ENCODE peak calls at places on chromosome 21, in four cellular contexts. One of them, this sample, is unnamed.

GRCh38 chr21:17441370-17441769 is 71.5 kb upstream of the CXADR start:
- DNase-seq in GM12864: no peak
- DNase-seq in bronchial epithelial cell: peak
- DNase-seq in IMR-90: peak
- DNase-seq in this sample: no peak

GRCh38 chr21:33940846-33941245 is 25.2 kb upstream of the ATP5PO start:
- DNase-seq in GM12864: no peak
- DNase-seq in bronchial epithelial cell: no peak
- DNase-seq in IMR-90: peak
- DNase-seq in this sample: no peak

GRCh38 chr21:31191553-31191952 is 152.5 kb downstream of the TIAM1 start:
- DNase-seq in GM12864: no peak
- DNase-seq in bronchial epithelial cell: no peak
- DNase-seq in IMR-90: peak
- DNase-seq in this sample: no peak

GRCh38 chr21:9730866-9731265 is 790.5 kb upstream of the TPTE start:
- DNase-seq in GM12864: no peak
- DNase-seq in bronchial epithelial cell: no peak
- DNase-seq in IMR-90: no peak
- DNase-seq in this sample: no peak

GRCh38 chr21:36629061-36629460 is 69.9 kb upstream of the SIM2 start:
- DNase-seq in GM12864: no peak
- DNase-seq in bronchial epithelial cell: no peak
- DNase-seq in IMR-90: no peak
- DNase-seq in this sample: no peak

GRCh38 chr21:39518055-39518844 is 66.5 kb downstream of the SH3BGR start:
- DNase-seq in GM12864: peak
- DNase-seq in bronchial epithelial cell: peak
- DNase-seq in IMR-90: peak
- DNase-seq in this sample: peak

GRCh38 chr21:37565530-37566223 is 199.1 kb downstream of the DYRK1A start:
- DNase-seq in GM12864: no peak
- DNase-seq in bronchial epithelial cell: no peak
- DNase-seq in IMR-90: peak
- DNase-seq in this sample: no peak

GRCh38 chr21:17783816-17784598 is 35.1 kb downstream of the C21orf91 start:
- DNase-seq in GM12864: peak
- DNase-seq in bronchial epithelial cell: no peak
- DNase-seq in IMR-90: no peak
- DNase-seq in this sample: peak

GRCh38 chr21:26887241-26887640 is 42.0 kb upstream of the ADAMTS1 start:
- DNase-seq in GM12864: no peak
- DNase-seq in bronchial epithelial cell: no peak
- DNase-seq in IMR-90: peak
- DNase-seq in this sample: no peak

GRCh38 chr21:38760762-38761155 is 45.0 kb upstream of the ETS2 start:
- DNase-seq in GM12864: no peak
- DNase-seq in bronchial epithelial cell: no peak
- DNase-seq in IMR-90: no peak
- DNase-seq in this sample: no peak

GRCh38 chr21:16079830-16080229 is 350.0 kb downstream of the USP25 start:
- DNase-seq in GM12864: no peak
- DNase-seq in bronchial epithelial cell: peak
- DNase-seq in IMR-90: peak
- DNase-seq in this sample: no peak

GRCh38 chr21:33931799-33932390 is 16.3 kb upstream of the ATP5PO start:
- DNase-seq in GM12864: no peak
- DNase-seq in bronchial epithelial cell: no peak
- DNase-seq in IMR-90: no peak
- DNase-seq in this sample: no peak

GRCh38 chr21:29194342-29194741 is 63.9 kb downstream of the MAP3K7CL start:
- DNase-seq in GM12864: no peak
- DNase-seq in bronchial epithelial cell: no peak
- DNase-seq in IMR-90: no peak
- DNase-seq in this sample: no peak

GRCh38 chr21:16945580-16945979 is 567.3 kb upstream of the CXADR start:
- DNase-seq in GM12864: no peak
- DNase-seq in bronchial epithelial cell: peak
- DNase-seq in IMR-90: no peak
- DNase-seq in this sample: no peak

GRCh38 chr21:42158846-42159245 is 60.1 kb upstream of the ABCG1 start:
- DNase-seq in GM12864: no peak
- DNase-seq in bronchial epithelial cell: no peak
- DNase-seq in IMR-90: no peak
- DNase-seq in this sample: no peak

GRCh38 chr21:18384771-18385170 is 18.8 kb downstream of the TMPRSS15 start:
- DNase-seq in GM12864: no peak
- DNase-seq in bronchial epithelial cell: peak
- DNase-seq in IMR-90: no peak
- DNase-seq in this sample: no peak

GRCh38 chr21:19507682-19508260 is 1104.2 kb upstream of the TMPRSS15 start:
- DNase-seq in GM12864: no peak
- DNase-seq in bronchial epithelial cell: no peak
- DNase-seq in IMR-90: no peak
- DNase-seq in this sample: no peak

GRCh38 chr21:31128234-31128633 is 90.0 kb upstream of the KRTAP19-8 start:
- DNase-seq in GM12864: no peak
- DNase-seq in bronchial epithelial cell: no peak
- DNase-seq in IMR-90: peak
- DNase-seq in this sample: no peak

GRCh38 chr21:35268261-35268660 is 219.2 kb upstream of the RUNX1 start:
- DNase-seq in GM12864: no peak
- DNase-seq in bronchial epithelial cell: no peak
- DNase-seq in IMR-90: no peak
- DNase-seq in this sample: no peak

GRCh38 chr21:32538147-32538792 is 47.1 kb downstream of the TCP10L start:
- DNase-seq in GM12864: no peak
- DNase-seq in bronchial epithelial cell: no peak
- DNase-seq in IMR-90: no peak
- DNase-seq in this sample: no peak

GRCh38 chr21:27269646-27270045 is 302.8 kb upstream of the ADAMTS5 start:
- DNase-seq in GM12864: no peak
- DNase-seq in bronchial epithelial cell: peak
- DNase-seq in IMR-90: peak
- DNase-seq in this sample: no peak

GRCh38 chr21:38139380-38140168 is 117.2 kb upstream of the KCNJ15 start:
- DNase-seq in GM12864: no peak
- DNase-seq in bronchial epithelial cell: peak
- DNase-seq in IMR-90: peak
- DNase-seq in this sample: no peak

GRCh38 chr21:34668803-34669148 is at the start of gene CLIC6:
- DNase-seq in GM12864: no peak
- DNase-seq in bronchial epithelial cell: no peak
- DNase-seq in IMR-90: no peak
- DNase-seq in this sample: no peak

GRCh38 chr21:34367320-34367935 is 3.6 kb downstream of the KCNE2 start:
- DNase-seq in GM12864: no peak
- DNase-seq in bronchial epithelial cell: peak
- DNase-seq in IMR-90: peak
- DNase-seq in this sample: peak

GRCh38 chr21:30340714-30341573 is 3.5 kb upstream of the KRTAP27-1 start:
- DNase-seq in GM12864: no peak
- DNase-seq in bronchial epithelial cell: peak
- DNase-seq in IMR-90: peak
- DNase-seq in this sample: peak

GRCh38 chr21:28745131-28746055 is 247.3 kb downstream of the LTN1 start:
- DNase-seq in GM12864: peak
- DNase-seq in bronchial epithelial cell: peak
- DNase-seq in IMR-90: peak
- DNase-seq in this sample: peak

GRCh38 chr21:20997633-20998455 is at the start of gene NCAM2:
- DNase-seq in GM12864: no peak
- DNase-seq in bronchial epithelial cell: peak
- DNase-seq in IMR-90: peak
- DNase-seq in this sample: peak

GRCh38 chr21:46667735-46668380 is 32.4 kb downstream of the PRMT2 start:
- DNase-seq in GM12864: no peak
- DNase-seq in bronchial epithelial cell: peak
- DNase-seq in IMR-90: peak
- DNase-seq in this sample: peak

GRCh38 chr21:24118738-24119470 is 1488.4 kb downstream of the MRPL39 start:
- DNase-seq in GM12864: no peak
- DNase-seq in bronchial epithelial cell: no peak
- DNase-seq in IMR-90: peak
- DNase-seq in this sample: no peak

GRCh38 chr21:41171210-41171609 is 3.2 kb downstream of the BACE2 start:
- DNase-seq in GM12864: no peak
- DNase-seq in bronchial epithelial cell: peak
- DNase-seq in IMR-90: no peak
- DNase-seq in this sample: no peak

GRCh38 chr21:17513214-17514123 is 626 bp downstream of the CXADR start:
- DNase-seq in GM12864: no peak
- DNase-seq in bronchial epithelial cell: peak
- DNase-seq in IMR-90: no peak
- DNase-seq in this sample: peak

GRCh38 chr21:28142692-28143091 is 850.0 kb downstream of the LTN1 start:
- DNase-seq in GM12864: no peak
- DNase-seq in bronchial epithelial cell: peak
- DNase-seq in IMR-90: peak
- DNase-seq in this sample: no peak

GRCh38 chr21:29190920-29191319 is 60.5 kb downstream of the MAP3K7CL start:
- DNase-seq in GM12864: no peak
- DNase-seq in bronchial epithelial cell: no peak
- DNase-seq in IMR-90: peak
- DNase-seq in this sample: no peak

GRCh38 chr21:18810136-18810535 is 406.6 kb upstream of the TMPRSS15 start:
- DNase-seq in GM12864: no peak
- DNase-seq in bronchial epithelial cell: no peak
- DNase-seq in IMR-90: no peak
- DNase-seq in this sample: no peak

GRCh38 chr21:36709030-36709867 is 10.3 kb downstream of the SIM2 start:
- DNase-seq in GM12864: no peak
- DNase-seq in bronchial epithelial cell: no peak
- DNase-seq in IMR-90: no peak
- DNase-seq in this sample: peak

GRCh38 chr21:37101384-37101783 is 28.3 kb downstream of the TTC3 start:
- DNase-seq in GM12864: no peak
- DNase-seq in bronchial epithelial cell: peak
- DNase-seq in IMR-90: peak
- DNase-seq in this sample: no peak

GRCh38 chr21:25887166-25887565 is 152.4 kb downstream of the GABPA start:
- DNase-seq in GM12864: no peak
- DNase-seq in bronchial epithelial cell: no peak
- DNase-seq in IMR-90: no peak
- DNase-seq in this sample: no peak
- TF ChIP-seq CTCF in GM12864: peak
- TF ChIP-seq CTCF in bronchial epithelial cell: no peak
- TF ChIP-seq CTCF in IMR-90: peak
- TF ChIP-seq CTCF in this sample: no peak

GRCh38 chr21:43196789-43197188 is 28.0 kb downstream of the CRYAA start:
- DNase-seq in GM12864: no peak
- DNase-seq in bronchial epithelial cell: peak
- DNase-seq in IMR-90: no peak
- DNase-seq in this sample: no peak

GRCh38 chr21:43201491-43201890 is 32.7 kb downstream of the CRYAA start:
- DNase-seq in GM12864: no peak
- DNase-seq in bronchial epithelial cell: no peak
- DNase-seq in IMR-90: no peak
- DNase-seq in this sample: no peak

GRCh38 chr21:43194303-43195130 is 25.7 kb downstream of the CRYAA start:
- DNase-seq in GM12864: no peak
- DNase-seq in bronchial epithelial cell: no peak
- DNase-seq in IMR-90: no peak
- DNase-seq in this sample: peak

GRCh38 chr21:43195131-43196021 is 26.6 kb downstream of the CRYAA start:
- DNase-seq in GM12864: no peak
- DNase-seq in bronchial epithelial cell: no peak
- DNase-seq in IMR-90: no peak
- DNase-seq in this sample: no peak

GRCh38 chr21:43198376-43198775 is 29.6 kb downstream of the CRYAA start:
- DNase-seq in GM12864: no peak
- DNase-seq in bronchial epithelial cell: peak
- DNase-seq in IMR-90: no peak
- DNase-seq in this sample: no peak
- TF ChIP-seq CTCF in GM12864: no peak
- TF ChIP-seq CTCF in bronchial epithelial cell: no peak
- TF ChIP-seq CTCF in IMR-90: no peak
- TF ChIP-seq CTCF in this sample: no peak

GRCh38 chr21:45257673-45258341 is 29.9 kb downstream of the POFUT2 start:
- DNase-seq in GM12864: no peak
- DNase-seq in bronchial epithelial cell: no peak
- DNase-seq in IMR-90: no peak
- DNase-seq in this sample: no peak

GRCh38 chr21:45260191-45260795 is 27.4 kb downstream of the POFUT2 start:
- DNase-seq in GM12864: no peak
- DNase-seq in bronchial epithelial cell: no peak
- DNase-seq in IMR-90: no peak
- DNase-seq in this sample: no peak

GRCh38 chr21:45259206-45259795 is 28.4 kb downstream of the POFUT2 start:
- DNase-seq in GM12864: no peak
- DNase-seq in bronchial epithelial cell: no peak
- DNase-seq in IMR-90: no peak
- DNase-seq in this sample: no peak

GRCh38 chr21:45256912-45257672 is 30.6 kb downstream of the POFUT2 start:
- DNase-seq in GM12864: no peak
- DNase-seq in bronchial epithelial cell: no peak
- DNase-seq in IMR-90: no peak
- DNase-seq in this sample: no peak

DNA sequence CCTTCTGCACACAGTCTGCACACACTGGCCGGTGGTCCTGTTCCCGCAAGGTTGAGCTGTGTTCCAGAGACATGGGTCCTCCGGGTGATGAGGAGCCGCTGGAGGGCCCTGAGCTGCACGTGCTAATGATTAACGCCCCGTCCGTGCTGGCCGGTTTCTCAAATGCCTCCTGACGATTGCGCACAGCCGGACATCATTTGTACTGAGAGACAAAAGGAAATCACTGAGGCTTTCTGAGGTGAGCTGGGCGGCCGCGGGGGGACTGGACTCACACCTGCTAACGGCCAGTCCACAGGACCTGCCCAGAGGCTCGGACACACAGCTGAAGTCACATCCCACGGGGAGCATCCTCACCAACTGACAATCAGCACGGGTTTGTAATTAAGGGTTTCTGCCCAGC is 29.2 kb downstream of the POFUT2 start:
- DNase-seq in GM12864: no peak
- DNase-seq in bronchial epithelial cell: no peak
- DNase-seq in IMR-90: no peak
- DNase-seq in this sample: no peak
- TF ChIP-seq CTCF in GM12864: no peak
- TF ChIP-seq CTCF in bronchial epithelial cell: no peak
- TF ChIP-seq CTCF in IMR-90: no peak
- TF ChIP-seq CTCF in this sample: no peak

GRCh38 chr21:44489962-44490361 is 34.7 kb downstream of the LRRC3 start:
- DNase-seq in GM12864: no peak
- DNase-seq in bronchial epithelial cell: no peak
- DNase-seq in IMR-90: no peak
- DNase-seq in this sample: no peak
- TF ChIP-seq CTCF in GM12864: peak
- TF ChIP-seq CTCF in bronchial epithelial cell: no peak
- TF ChIP-seq CTCF in IMR-90: no peak
- TF ChIP-seq CTCF in this sample: no peak

This sample was measured in GM10248.